ENCODE peak calls at places on chromosome 19, in four cellular contexts. J, R, C and A are unnamed samples.

GRCh38 chr19:20078696-20079095 is 896 bp downstream of the ZNF90 start:
- DNase-seq in J (no peak), R (no peak), C (peak), A (peak)

GRCh38 chr19:7980635-7981121 is 24.8 kb downstream of the ELAVL1 start:
- DNase-seq in J (no peak), C (no peak), R (no peak), A (no peak)

GRCh38 chr19:16594131-16594586 is 21.9 kb upstream of the SLC35E1 start:
- DNase-seq in R (no peak), J (no peak), C (no peak), A (no peak)

GRCh38 chr19:6577410-6578125 is 13.4 kb downstream of the CD70 start:
- DNase-seq in J (no peak), R (peak), C (no peak), A (no peak)

GRCh38 chr19:32404939-32405430 is 585 bp upstream of the DPY19L3 start:
- DNase-seq in R (no peak), C (peak), J (peak), A (no peak)

GRCh38 chr19:53903055-53903680 is 5.9 kb upstream of the CACNG7 start:
- DNase-seq in C (peak), R (peak), J (peak), A (peak)

GRCh38 chr19:18204394-18205179 is 745 bp upstream of the RAB3A start:
- DNase-seq in R (no peak), C (no peak), J (peak), A (peak)

GRCh38 chr19:36032251-36033104 is at the start of gene CLIP3:
- DNase-seq in C (peak), R (peak), J (peak), A (peak)

GRCh38 chr19:32543107-32543900 is 37.7 kb upstream of the PDCD5 start:
- DNase-seq in J (no peak), R (no peak), C (peak), A (peak)

GRCh38 chr19:28882818-28883217 is 330.1 kb downstream of the UQCRFS1 start:
- DNase-seq in R (no peak), C (no peak), J (no peak), A (no peak)

GRCh38 chr19:7998081-7998480 is 7.4 kb downstream of the ELAVL1 start:
- DNase-seq in J (no peak), R (no peak), C (peak), A (no peak)

GRCh38 chr19:16542894-16543498 is 759 bp upstream of the CHERP start:
- DNase-seq in C (no peak), J (no peak), R (no peak), A (peak)

GRCh38 chr19:41269571-41269970 is 5.4 kb downstream of the HNRNPUL1 start:
- DNase-seq in C (no peak), J (no peak), R (no peak), A (no peak)

GRCh38 chr19:45419396-45419795 is 4.3 kb downstream of the ERCC1 start:
- DNase-seq in J (no peak), R (no peak), C (no peak), A (no peak)

GRCh38 chr19:44476559-44477408 is 23.5 kb downstream of the ZNF180 start:
- DNase-seq in C (peak), R (no peak), J (no peak), A (peak)

GRCh38 chr19:18051887-18052286 is 34.8 kb downstream of the IL12RB1 start:
- DNase-seq in R (no peak), J (no peak), C (no peak), A (no peak)

GRCh38 chr19:32580353-32580900 is 563 bp upstream of the PDCD5 start:
- DNase-seq in J (no peak), R (peak), C (no peak), A (no peak)

GRCh38 chr19:15631817-15632216 is 8.9 kb upstream of the CYP4F3 start:
- DNase-seq in J (no peak), R (peak), C (no peak), A (peak)

GRCh38 chr19:35462476-35462953 is 14.5 kb downstream of the FFAR2 start:
- DNase-seq in C (no peak), J (no peak), R (no peak), A (no peak)

GRCh38 chr19:8512115-8512967 is 1.6 kb downstream of the ZNF414 start:
- DNase-seq in J (peak), C (no peak), R (peak), A (peak)

GRCh38 chr19:33530261-33530660 is 8.7 kb upstream of the PEPD start:
- DNase-seq in J (no peak), C (no peak), R (no peak), A (no peak)

GRCh38 chr19:12997225-12997966 is 2.1 kb downstream of the NFIX start:
- DNase-seq in C (no peak), J (no peak), R (no peak), A (no peak)

GRCh38 chr19:6976197-6976596 is 45.0 kb downstream of the MBD3L2B start:
- DNase-seq in C (no peak), J (no peak), R (no peak), A (no peak)

GRCh38 chr19:2715470-2716274 is 5.5 kb downstream of the DIRAS1 start:
- DNase-seq in J (no peak), C (no peak), R (no peak), A (no peak)

GRCh38 chr19:2716722-2717637 is 4.2 kb downstream of the DIRAS1 start:
- DNase-seq in R (no peak), J (no peak), C (no peak), A (no peak)

GRCh38 chr19:2717638-2718541 is 3.3 kb downstream of the DIRAS1 start:
- DNase-seq in R (no peak), J (no peak), C (no peak), A (no peak)

GRCh38 chr19:2714531-2715269 is 6.5 kb downstream of the DIRAS1 start:
- DNase-seq in C (no peak), J (no peak), R (no peak), A (no peak)

GRCh38 chr19:2716275-2716650 is 4.9 kb downstream of the DIRAS1 start:
- DNase-seq in C (no peak), R (no peak), J (no peak), A (no peak)
- H4K5ac ChIP-seq in C (no peak), R (no peak), J (no peak), A (no peak)

DNA sequence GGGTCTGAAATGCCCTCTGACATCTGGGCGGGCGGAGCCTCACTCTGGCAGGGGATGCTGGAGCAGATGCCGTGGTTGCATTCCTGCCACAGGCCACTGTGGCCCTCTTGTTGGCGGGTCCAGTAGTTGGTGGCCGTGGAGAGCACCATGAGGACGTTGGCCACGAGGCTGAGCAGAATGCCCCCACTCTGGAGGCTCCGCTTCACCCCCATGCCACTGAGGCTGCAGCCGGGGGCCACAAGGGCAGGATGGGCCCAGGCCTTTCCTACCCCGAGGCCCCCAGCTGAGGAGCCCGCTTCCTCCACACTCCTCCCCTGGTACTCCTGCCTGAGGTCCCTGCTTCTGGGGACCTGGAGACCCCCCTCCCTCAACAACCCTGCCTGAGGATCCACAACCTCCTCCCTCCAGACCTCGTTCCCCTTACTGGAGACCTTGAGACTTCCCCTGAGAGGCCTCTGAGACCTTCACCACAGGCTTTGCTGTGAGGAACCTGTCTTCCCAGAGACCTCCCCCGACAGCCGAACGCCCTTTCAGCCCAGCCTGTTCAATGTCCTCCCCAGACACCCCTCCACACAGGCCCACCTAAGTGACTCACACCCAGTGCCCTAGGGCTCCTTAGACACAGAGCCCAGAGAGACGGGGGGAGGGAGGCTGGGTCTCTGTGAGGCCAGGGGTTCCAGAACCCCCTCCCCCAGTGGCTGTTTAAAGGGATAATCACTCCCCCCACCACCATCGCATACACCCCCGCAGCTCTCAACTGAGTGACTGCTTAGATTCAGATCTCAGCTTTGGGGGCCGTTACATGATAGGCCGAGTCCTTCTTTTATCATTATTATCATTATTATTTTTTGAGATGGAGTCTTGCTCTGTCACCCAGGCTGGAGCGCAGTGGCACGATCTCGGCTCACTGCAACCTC is at the start of gene CLDND2:
- DNase-seq in R (no peak), C (no peak), J (peak), A (peak)
- H2BK5ac ChIP-seq in R (no peak), C (peak), J (peak), A (peak)

DNA sequence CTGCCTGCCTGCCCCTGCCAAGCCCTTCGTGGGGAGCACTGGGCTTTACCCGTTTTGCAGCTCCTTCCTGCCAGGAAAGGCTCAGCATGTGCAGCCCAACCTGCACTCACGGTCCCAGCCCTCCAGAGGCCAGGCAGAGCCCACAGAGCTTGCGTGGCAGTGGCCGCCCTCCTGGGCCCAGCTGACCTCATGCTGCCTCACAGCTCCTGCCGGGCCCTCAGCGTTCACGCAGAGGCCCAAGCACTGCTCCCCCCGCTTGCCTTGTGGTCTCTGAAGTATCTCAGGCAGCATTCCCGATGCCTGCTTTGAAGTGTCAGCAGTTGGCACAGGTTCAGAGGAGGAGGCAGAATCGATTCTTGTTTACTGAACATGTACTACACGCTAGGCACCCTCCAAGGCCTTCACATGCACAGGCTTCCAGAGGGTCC is 32.5 kb downstream of the CAPN12 start:
- DNase-seq in R (no peak), J (no peak), C (peak), A (no peak)
- H3K23ac ChIP-seq in R (no peak), J (no peak), C (peak), A (no peak)

DNA sequence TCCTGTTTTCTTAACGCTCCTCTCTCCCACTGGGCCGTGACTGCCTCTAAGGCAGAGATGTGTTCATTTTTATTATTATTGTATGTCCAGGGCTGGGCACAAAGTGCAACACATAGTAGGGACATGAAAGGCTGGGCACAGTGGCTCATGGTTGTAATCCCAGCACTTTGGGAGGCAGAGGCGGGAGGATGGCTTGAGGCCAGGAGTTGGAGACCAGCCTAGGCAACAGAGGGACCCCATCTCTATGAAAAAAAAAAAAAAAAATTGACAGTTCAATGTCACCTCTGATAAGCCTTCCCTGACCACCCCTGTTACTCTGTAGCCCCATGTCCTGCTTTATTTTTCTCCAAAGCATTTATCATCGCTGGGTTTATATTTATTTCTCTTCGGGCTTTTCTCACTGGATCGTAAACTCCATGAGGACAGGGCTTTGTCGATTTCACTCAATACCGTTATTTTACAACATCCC is 481 bp upstream of the SAE1 start:
- DNase-seq in J (no peak), R (no peak), C (no peak), A (no peak)
- H4K5ac ChIP-seq in J (peak), R (no peak), C (peak), A (no peak)

GRCh38 chr19:4362038-4362828 is 18.9 kb downstream of the MPND start:
- DNase-seq in J (peak), R (no peak), C (no peak), A (no peak)
- H2BK5ac ChIP-seq in J (peak), R (no peak), C (no peak), A (no peak)

GRCh38 chr19:49119411-49120324 is at the start of gene PPFIA3:
- DNase-seq in J (peak), C (peak), R (peak), A (peak)
- H3K23ac ChIP-seq in J (no peak), C (peak), R (no peak), A (no peak)

GRCh38 chr19:11475861-11476260 is 5.0 kb downstream of the ELAVL3 start:
- DNase-seq in C (no peak), R (no peak), J (no peak), A (no peak)

GRCh38 chr19:11478167-11479089 is 2.4 kb downstream of the ELAVL3 start:
- DNase-seq in J (no peak), C (no peak), R (no peak), A (no peak)

GRCh38 chr19:11479090-11479469 is 1.8 kb downstream of the ELAVL3 start:
- DNase-seq in R (no peak), J (no peak), C (no peak), A (no peak)

GRCh38 chr19:11479470-11480080 is 1.3 kb downstream of the ELAVL3 start:
- DNase-seq in C (no peak), J (peak), R (peak), A (peak)

GRCh38 chr19:11473725-11474124 is 7.1 kb downstream of the ELAVL3 start:
- DNase-seq in R (no peak), J (no peak), C (no peak), A (no peak)
- H4K5ac ChIP-seq in R (no peak), J (no peak), C (no peak), A (no peak)

GRCh38 chr19:485583-486236 is 10.6 kb upstream of the MADCAM1 start:
- DNase-seq in C (no peak), R (no peak), J (no peak), A (no peak)

GRCh38 chr19:491146-491741 is 5.0 kb upstream of the MADCAM1 start:
- DNase-seq in J (peak), C (no peak), R (peak), A (peak)

GRCh38 chr19:489418-490196 is 6.7 kb upstream of the MADCAM1 start:
- DNase-seq in J (peak), R (peak), C (peak), A (peak)

GRCh38 chr19:492091-492531 is 4.2 kb upstream of the MADCAM1 start:
- DNase-seq in C (no peak), J (no peak), R (peak), A (no peak)

DNA sequence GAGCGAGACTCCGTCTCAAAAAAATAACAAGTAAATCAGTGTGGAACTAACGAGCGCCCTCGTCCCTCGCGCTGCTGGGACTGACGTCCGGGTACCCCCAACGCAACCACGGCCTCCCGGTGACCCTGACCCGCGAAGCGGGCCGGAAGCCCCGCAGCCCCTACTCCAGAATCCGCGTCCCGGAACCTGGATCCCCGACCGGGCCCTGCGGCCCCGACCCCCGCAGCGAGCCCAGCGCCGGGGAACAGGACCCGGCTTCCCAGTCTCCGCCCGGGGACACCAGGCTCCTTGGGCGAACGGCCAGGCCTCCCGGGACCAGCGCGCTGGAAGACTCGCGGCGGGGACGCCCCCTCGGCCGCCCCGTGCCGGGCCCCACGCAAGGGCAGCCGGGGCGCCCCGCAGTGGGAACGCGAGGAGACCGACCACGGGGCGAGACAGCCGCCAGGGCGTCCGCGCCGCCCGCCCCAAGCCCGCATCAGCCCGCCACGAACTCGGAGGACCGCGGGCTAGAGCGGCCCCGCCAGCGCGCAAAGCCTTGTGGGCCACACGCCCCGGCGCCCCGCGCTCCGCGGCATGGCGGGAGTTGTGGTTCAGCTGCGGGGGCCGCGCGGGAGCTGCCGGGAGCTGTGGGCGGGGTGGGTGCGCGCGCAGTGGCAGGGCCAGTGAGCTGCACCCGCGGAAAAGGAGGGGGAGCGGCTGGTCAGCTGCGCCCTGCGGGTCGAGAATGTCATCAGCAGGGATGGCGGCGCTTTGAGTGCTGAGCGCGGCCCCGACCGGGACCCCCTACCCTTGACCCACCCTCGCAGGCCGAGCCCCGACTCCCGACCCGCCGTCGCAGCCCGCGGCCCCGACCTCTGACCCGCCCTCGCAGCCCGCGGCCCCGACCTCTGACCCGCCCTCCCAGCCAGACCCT is 7.5 kb upstream of the MADCAM1 start:
- DNase-seq in R (peak), C (peak), J (peak), A (peak)
- H2BK5ac ChIP-seq in R (no peak), C (peak), J (peak), A (peak)

DNA sequence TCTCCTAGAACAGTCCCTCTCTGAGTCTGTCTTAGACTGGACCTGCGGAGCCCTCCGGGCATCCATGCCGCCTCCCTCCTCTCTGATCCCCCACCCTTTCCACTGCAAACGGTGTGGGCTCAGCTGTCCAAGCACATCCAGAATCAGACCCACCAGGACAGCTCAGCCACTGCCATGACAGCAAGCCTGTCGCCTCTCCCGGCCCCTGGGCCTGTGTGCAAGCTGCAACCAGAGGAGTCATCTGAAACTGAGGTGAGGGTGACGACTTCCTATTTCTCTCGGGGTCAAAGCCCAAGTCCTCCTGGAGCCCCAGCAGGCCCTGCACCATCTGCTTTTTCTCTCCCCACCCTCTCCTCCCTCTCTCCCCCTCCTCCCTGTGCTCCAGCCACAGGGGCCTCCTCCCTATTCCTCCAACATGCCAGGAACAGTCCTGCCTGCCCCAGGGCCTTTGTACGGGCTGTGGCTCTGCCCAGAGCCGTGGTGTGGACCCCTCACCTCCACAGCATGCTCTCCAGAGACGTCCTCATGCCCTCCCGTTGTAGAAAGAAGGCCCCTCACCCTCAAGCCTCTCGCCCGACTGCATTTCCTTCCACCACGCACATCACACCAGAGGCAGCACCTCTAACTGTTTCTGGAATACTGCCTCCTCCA is 23.5 kb upstream of the MYDGF start:
- DNase-seq in C (no peak), J (no peak), R (no peak), A (no peak)
- H3K23ac ChIP-seq in C (no peak), J (no peak), R (no peak), A (no peak)